ENCODE peak calls at places on chromosomes 3 and 15, in seven cellular contexts. W is kidney, S is gastrocnemius medialis, M is body of pancreas, Q is sigmoid colon, O is A549, X is Caco-2. P is an unnamed sample.

GRCh38 chr15:26974120-26974780 is 3.3 kb downstream of the GABRG3 start:
- DNase-seq in W (no peak), S (no peak), M (no peak), Q (no peak), O (peak; percentile 69), X (no peak), P (no peak)

GRCh38 chr3:138092023-138092422 is 23.4 kb downstream of the DZIP1L start:
- DNase-seq in W (no peak), S (no peak), M (no peak), Q (no peak), O (no peak), X (no peak), P (no peak)

GRCh38 chr3:143736651-143737050 is 111.6 kb downstream of the SLC9A9 start:
- DNase-seq in W (no peak), S (no peak), M (no peak), Q (no peak), O (no peak), X (no peak), P (no peak)

GRCh38 chr15:99090938-99091337 is 13.9 kb upstream of the SYNM start:
- DNase-seq in W (no peak), S (peak; percentile 88), M (no peak), Q (no peak), O (no peak), X (no peak), P (no peak)

GRCh38 chr15:32981536-32981935 is 213.0 kb downstream of the FMN1 start:
- DNase-seq in W (no peak), S (no peak), M (no peak), Q (no peak), O (no peak), X (no peak), P (no peak)

GRCh38 chr3:155744091-155744625 is 713 bp downstream of the PLCH1 start:
- DNase-seq in W (peak; percentile 90), S (no peak), M (peak; percentile 68), Q (no peak), O (peak; percentile 69), X (peak; percentile 71), P (peak; percentile 48)

GRCh38 chr3:111715911-111716523 is 120.9 kb upstream of the ZBED2 start:
- DNase-seq in W (no peak), S (no peak), M (peak; percentile 67), Q (no peak), O (peak; percentile 61), X (peak; percentile 66), P (peak; percentile 63)

GRCh38 chr3:3998140-3998977 is 199.1 kb downstream of the LRRN1 start:
- DNase-seq in W (no peak), S (no peak), M (peak; percentile 18), Q (no peak), O (peak; percentile 58), X (peak; percentile 38), P (no peak)

GRCh38 chr3:53236112-53236841 is 19.5 kb downstream of the TKT start:
- DNase-seq in W (peak; percentile 93), S (peak; percentile 65), M (peak; percentile 60), Q (peak; percentile 86), O (peak; percentile 84), X (no peak), P (peak; percentile 84)

GRCh38 chr15:70777156-70777926 is 14.0 kb upstream of the UACA start:
- DNase-seq in W (no peak), S (no peak), M (no peak), Q (no peak), O (no peak), X (no peak), P (no peak)

GRCh38 chr15:45276851-45277250 is 24.8 kb downstream of the SLC28A2 start:
- DNase-seq in W (no peak), S (no peak), M (no peak), Q (no peak), O (peak; percentile 33), X (no peak), P (no peak)

GRCh38 chr15:83206971-83207621 is 527 bp downstream of the HDGFL3 start:
- DNase-seq in W (peak; percentile 83), S (no peak), M (peak; percentile 25), Q (peak; percentile 71), O (peak; percentile 57), X (peak; percentile 44), P (peak; percentile 29)

GRCh38 chr3:180680097-180680430 is 775 bp upstream of the CCDC39 start:
- DNase-seq in W (no peak), S (no peak), M (peak; percentile 44), Q (no peak), O (peak; percentile 32), X (peak; percentile 34), P (no peak)

GRCh38 chr3:33003308-33003707 is 51.9 kb downstream of the CCR4 start:
- DNase-seq in W (no peak), S (no peak), M (no peak), Q (no peak), O (no peak), X (no peak), P (no peak)

GRCh38 chr15:62879770-62880169 is 162.8 kb upstream of the TPM1 start:
- DNase-seq in W (no peak), S (no peak), M (no peak), Q (no peak), O (no peak), X (no peak), P (no peak)

GRCh38 chr15:36029606-36030005 is 483.6 kb upstream of the DPH6 start:
- DNase-seq in W (no peak), S (no peak), M (no peak), Q (no peak), O (no peak), X (no peak), P (no peak)

GRCh38 chr15:69610858-69611257 is 158.2 kb downstream of the RPLP1 start:
- DNase-seq in W (no peak), S (no peak), M (no peak), Q (no peak), O (no peak), X (no peak), P (no peak)

GRCh38 chr3:14403636-14404395 is 1.4 kb downstream of the SLC6A6 start:
- DNase-seq in W (peak; percentile 81), S (peak; percentile 85), M (no peak), Q (no peak), O (peak; percentile 28), X (no peak), P (peak; percentile 69)

GRCh38 chr3:70000563-70001081 is 1.1 kb downstream of the SAMMSON start:
- DNase-seq in W (no peak), S (no peak), M (no peak), Q (no peak), O (peak; percentile 19), X (no peak), P (no peak)

GRCh38 chr3:24545917-24546316 is 51.3 kb upstream of the THRB start:
- DNase-seq in W (peak; percentile 31), S (peak; percentile 83), M (peak; percentile 54), Q (peak; percentile 73), O (no peak), X (no peak), P (peak; percentile 79)

GRCh38 chr3:28836199-28836598 is 444.7 kb upstream of the RBMS3 start:
- DNase-seq in W (no peak), S (no peak), M (no peak), Q (no peak), O (no peak), X (no peak), P (no peak)

DNA sequence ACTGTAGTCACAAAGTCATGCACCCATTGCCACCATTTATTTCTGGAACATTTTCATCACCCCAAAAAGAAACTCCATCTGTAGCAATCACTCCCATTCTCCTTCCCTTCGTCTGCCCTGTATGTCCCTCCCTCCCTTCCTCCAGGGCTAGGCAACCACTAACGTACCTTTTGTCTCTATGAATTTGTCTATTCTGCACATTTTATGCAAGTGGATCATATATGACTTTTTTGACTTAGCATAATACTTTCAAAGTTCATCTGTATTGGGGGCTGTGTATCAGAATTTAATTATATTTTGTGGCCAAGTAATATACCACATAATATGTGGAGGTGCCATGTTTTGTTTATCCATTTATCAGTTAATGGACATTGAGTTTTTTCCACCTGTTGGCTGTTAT is 201.6 kb downstream of the FEZF2 start:
- DNase-seq in W (no peak), S (no peak), M (no peak), Q (no peak), O (no peak), X (no peak), P (no peak)
- TF ChIP-seq CTCF in W (no peak), S (no peak), M (no peak), Q (no peak), O (no peak), X (no peak), P (no peak)

DNA sequence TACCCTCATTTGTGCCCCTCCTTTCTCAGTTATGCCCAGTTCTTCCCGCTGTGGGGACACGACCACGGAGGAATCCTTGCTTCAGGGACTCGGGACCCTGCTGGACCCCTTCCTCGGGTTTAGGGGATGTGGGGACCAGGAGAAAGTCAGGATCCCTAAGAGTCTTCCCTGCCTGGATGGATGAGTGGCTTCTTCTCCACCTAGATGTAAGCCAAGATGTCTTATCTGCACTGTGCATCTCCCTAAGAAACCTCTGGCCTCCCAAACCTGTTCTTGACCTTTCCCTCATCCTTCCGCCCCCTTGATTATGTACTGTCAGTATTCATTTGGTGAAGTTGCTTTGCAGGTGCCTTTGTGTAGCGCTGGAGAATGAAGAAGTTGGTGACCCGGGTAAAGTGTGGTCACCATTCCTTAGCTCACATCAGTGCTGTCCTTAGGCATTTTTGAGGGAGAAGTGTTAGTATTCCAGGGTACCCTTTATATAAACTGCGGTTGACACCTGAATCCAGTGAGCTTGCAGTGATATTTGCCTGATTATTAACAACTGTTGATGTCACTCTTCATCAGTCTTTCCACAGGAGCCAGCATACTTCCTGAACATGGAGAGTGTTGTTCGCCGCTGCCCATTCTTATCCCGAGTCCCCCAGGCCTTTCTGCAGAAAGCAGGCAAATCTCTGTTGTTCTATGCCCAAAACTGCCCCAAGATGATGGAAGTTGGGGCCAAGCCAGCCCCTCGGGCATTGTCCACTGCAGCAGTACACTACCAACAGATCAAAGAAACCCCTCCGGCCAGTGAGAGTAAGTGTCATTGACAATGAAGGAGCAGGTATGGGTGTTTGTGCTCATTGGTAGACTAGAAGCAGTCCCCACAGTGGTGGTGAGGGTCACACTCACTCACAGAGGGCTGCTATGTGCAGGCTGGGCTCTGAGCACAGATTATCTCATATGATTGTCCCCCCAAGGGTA is 966 bp downstream of the ALAS1 start:
- DNase-seq in W (no peak), S (no peak), M (no peak), Q (no peak), O (no peak), X (no peak), P (no peak)
- H3K4me1 ChIP-seq in W (peaks cover 18% of the 10 kb centered on the region), S (peaks cover 34% of the 10 kb centered on the region), M (peaks cover 23% of the 10 kb centered on the region), Q (peaks cover 51% of the 10 kb centered on the region), O (peaks cover 22% of the 10 kb centered on the region), X (peaks cover 30% of the 10 kb centered on the region), P (peaks cover 91% of the 10 kb centered on the region)

GRCh38 chr3:196533260-196533681 is 18.1 kb upstream of the SMCO1 start:
- DNase-seq in W (no peak), S (no peak), M (no peak), Q (no peak), O (no peak), X (no peak), P (no peak)
- H3K4me3 ChIP-seq in W (no peak overlapping the region), S (no peak overlapping the region), M (no peak overlapping the region), Q (no peak overlapping the region), O (no peak overlapping the region), X (no peak overlapping the region), P (no peak overlapping the region)

GRCh38 chr15:59174846-59175831 is 31.5 kb upstream of the LDHAL6B start:
- DNase-seq in W (no peak), S (peak; percentile 39), M (peak; percentile 25), Q (peak; percentile 66), O (peak; percentile 87), X (peak; percentile 47), P (peak; percentile 46)
- TF ChIP-seq CTCF in W (peak; percentile 49), S (peak; percentile 48), M (peak; percentile 41), Q (peak; percentile 45), O (peak; percentile 82), X (peak; percentile 53), P (peak; percentile 52)

P was measured in adrenal gland.